ENCODE peak calls at places on chromosomes 13 and 19, in four cellular contexts. X, E, R and A are unnamed samples. For H3K4me1, the result is how much of the 10 kb centered on the place peaks cover.

GRCh38 chr19:50175924-50176323 is 12.8 kb upstream of the IZUMO2 start:
- DNase-seq in X (no peak), E (no peak), R (no peak), A (no peak)

GRCh38 chr13:25971499-25972145 is 80.2 kb downstream of the SHISA2 start:
- DNase-seq in E (no peak), X (no peak), R (no peak), A (no peak)

GRCh38 chr13:113598081-113598410 is 13.5 kb downstream of the TFDP1 start:
- DNase-seq in E (no peak), X (peak), R (no peak), A (peak)

GRCh38 chr19:3480383-3481091 is at the start of gene SMIM24:
- DNase-seq in R (no peak), E (no peak), X (no peak), A (no peak)

GRCh38 chr13:36130168-36130541 is 1.0 kb downstream of the DCLK1 start:
- DNase-seq in R (no peak), X (no peak), E (no peak), A (no peak)

GRCh38 chr19:55257461-55258411 is 1.1 kb downstream of the PPP6R1 start:
- DNase-seq in E (no peak), X (peak), R (no peak), A (no peak)

GRCh38 chr13:81051873-81052272 is 710.9 kb upstream of the SPRY2 start:
- DNase-seq in E (no peak), X (no peak), R (no peak), A (no peak)

GRCh38 chr13:64639206-64639605 is 2590.9 kb downstream of the PCDH9 start:
- DNase-seq in X (no peak), R (no peak), E (no peak), A (no peak)

GRCh38 chr13:76948139-76948538 is at the start of gene ACOD1:
- DNase-seq in R (no peak), X (no peak), E (no peak), A (no peak)

GRCh38 chr13:98315466-98315865 is 138.4 kb upstream of the RNF113B start:
- DNase-seq in R (no peak), X (no peak), E (no peak), A (no peak)

GRCh38 chr13:73767747-73768315 is 366.4 kb downstream of the KLF12 start:
- DNase-seq in R (no peak), E (no peak), X (no peak), A (no peak)

GRCh38 chr13:40379186-40379585 is 287.3 kb downstream of the FOXO1 start:
- DNase-seq in E (no peak), R (no peak), X (no peak), A (no peak)

GRCh38 chr19:1907563-1908363 is 2.6 kb downstream of the ADAT3 start:
- DNase-seq in R (no peak), X (no peak), E (no peak), A (no peak)

GRCh38 chr19:29259153-29259552 is 46.2 kb upstream of the UQCRFS1 start:
- DNase-seq in E (no peak), R (no peak), X (no peak), A (no peak)

GRCh38 chr13:104460553-104460952 is 1394.3 kb upstream of the SLC10A2 start:
- DNase-seq in X (no peak), E (no peak), R (no peak), A (no peak)

GRCh38 chr13:113935081-113935511 is 38.8 kb downstream of the C13orf46 start:
- DNase-seq in R (no peak), X (peak), E (no peak), A (peak)

GRCh38 chr19:14089662-14090508 is 666 bp downstream of the SAMD1 start:
- DNase-seq in X (no peak), E (no peak), R (no peak), A (no peak)

GRCh38 chr13:111382877-111383276 is 62.4 kb downstream of the TEX29 start:
- DNase-seq in R (no peak), X (no peak), E (no peak), A (no peak)

GRCh38 chr13:44368062-44368591 is 5.5 kb upstream of the SERP2 start:
- DNase-seq in R (no peak), E (no peak), X (no peak), A (no peak)

GRCh38 chr13:95246292-95247082 is 54.8 kb downstream of the ABCC4 start:
- DNase-seq in R (no peak), E (no peak), X (no peak), A (no peak)

GRCh38 chr13:79679334-79679733 is 198.4 kb downstream of the NDFIP2 start:
- DNase-seq in X (peak), E (peak), R (peak), A (peak)

GRCh38 chr19:918481-919156 is 1.5 kb downstream of the KISS1R start:
- DNase-seq in R (no peak), E (no peak), X (no peak), A (no peak)

GRCh38 chr13:21670883-21671792 is at the start of gene FGF9:
- DNase-seq in E (peak), X (no peak), R (no peak), A (peak)

GRCh38 chr13:112248406-112248760 is 127.8 kb upstream of the SPACA7 start:
- DNase-seq in E (no peak), X (peak), R (no peak), A (no peak)

GRCh38 chr19:55679343-55680257 is 4.6 kb downstream of the EPN1 start:
- DNase-seq in R (no peak), X (no peak), E (no peak), A (no peak)

GRCh38 chr19:5947435-5947834 is 30.5 kb downstream of the RANBP3 start:
- DNase-seq in X (no peak), R (no peak), E (no peak), A (peak)
- H3K4me1 ChIP-seq in X (under half), R (under half), E (under half), A (half or more)

DNA sequence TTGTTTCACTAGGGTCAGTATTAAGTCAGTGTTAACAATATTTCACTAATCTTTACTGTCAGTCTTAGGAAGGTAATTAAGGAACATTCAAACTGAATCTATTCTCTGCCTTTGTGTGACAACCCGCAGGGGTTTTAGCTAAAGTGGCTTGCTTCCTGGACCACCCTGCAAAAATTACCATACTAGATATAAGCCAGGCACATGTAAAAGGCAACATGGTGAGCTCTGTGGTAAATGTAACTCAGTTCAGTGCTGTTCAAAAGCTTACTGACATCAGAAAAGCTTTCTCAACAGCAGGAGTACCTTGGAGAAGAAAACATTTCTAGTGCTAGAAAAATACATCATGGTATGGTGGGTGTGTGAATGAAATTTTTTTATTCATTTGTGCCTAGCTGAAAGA is 116.7 kb downstream of the FREM2 start:
- DNase-seq in R (no peak), E (no peak), X (no peak), A (no peak)
- TF ChIP-seq EP300 in R (no peak), E (no peak), X (no peak), A (no peak)

GRCh38 chr19:41357746-41358145 is 4.0 kb upstream of the TGFB1 start:
- DNase-seq in E (no peak), X (no peak), R (no peak), A (no peak)

GRCh38 chr19:41354343-41354974 is 737 bp upstream of the TGFB1 start:
- DNase-seq in R (no peak), E (no peak), X (no peak), A (peak)

GRCh38 chr19:41356984-41357739 is 3.4 kb upstream of the TGFB1 start:
- DNase-seq in X (no peak), R (no peak), E (no peak), A (no peak)

GRCh38 chr19:41355035-41355434 is 1.3 kb upstream of the TGFB1 start:
- DNase-seq in E (no peak), R (no peak), X (no peak), A (no peak)

GRCh38 chr19:41355802-41356201 is 2.1 kb upstream of the TGFB1 start:
- DNase-seq in X (no peak), E (no peak), R (no peak), A (no peak)
- TF ChIP-seq POLR2A in X (no peak), E (no peak), R (no peak), A (no peak)

DNA sequence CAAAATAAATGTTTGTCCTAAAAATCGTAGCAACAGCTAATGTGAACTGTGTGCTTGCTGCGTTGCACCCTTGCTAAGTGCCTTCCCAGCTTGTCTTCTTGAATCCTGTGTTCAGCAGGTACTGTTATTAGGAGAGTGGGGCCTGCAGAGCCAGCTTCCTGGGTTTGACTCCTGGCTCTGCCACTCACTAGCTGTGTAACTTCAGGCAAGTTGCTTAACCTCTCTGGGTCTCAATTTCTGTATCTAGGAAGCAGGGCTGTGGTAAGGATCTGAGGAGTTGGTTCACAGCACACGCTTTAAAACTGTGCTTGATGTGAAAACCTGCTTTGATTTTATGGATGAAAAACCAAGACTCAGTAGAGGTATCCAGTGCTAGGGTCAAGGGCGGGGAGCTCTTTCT is 10.0 kb downstream of the NFIX start:
- DNase-seq in R (no peak), X (no peak), E (no peak), A (no peak)
- H3K4me1 ChIP-seq in R (under half), X (half or more), E (under half), A (half or more)

GRCh38 chr19:34360354-34360909 is 4.6 kb upstream of the GPI start:
- DNase-seq in X (no peak), E (no peak), R (no peak), A (no peak)

GRCh38 chr19:34356875-34357274 is 8.1 kb upstream of the GPI start:
- DNase-seq in E (no peak), X (no peak), R (no peak), A (no peak)

GRCh38 chr19:34359954-34360315 is 5.1 kb upstream of the GPI start:
- DNase-seq in R (no peak), E (no peak), X (no peak), A (no peak)

GRCh38 chr19:34357431-34357830 is 7.6 kb upstream of the GPI start:
- DNase-seq in X (no peak), R (no peak), E (no peak), A (no peak)

GRCh38 chr19:34359140-34359953 is 5.6 kb upstream of the GPI start:
- DNase-seq in X (peak), E (peak), R (peak), A (peak)
- TF ChIP-seq EP300 in X (no peak), E (peak), R (no peak), A (no peak)

GRCh38 chr19:54189668-54190502 is 505 bp upstream of the MBOAT7 start:
- DNase-seq in R (peak), X (peak), E (peak), A (peak)

GRCh38 chr19:54190503-54190941 is 586 bp upstream of the TSEN34 start:
- DNase-seq in X (peak), E (peak), R (peak), A (peak)

GRCh38 chr19:54190942-54191670 is at the start of gene TSEN34:
- DNase-seq in R (no peak), E (no peak), X (no peak), A (no peak)

GRCh38 chr19:54188224-54188871 is 1.0 kb downstream of the MBOAT7 start:
- DNase-seq in X (no peak), R (no peak), E (no peak), A (no peak)

GRCh38 chr19:54189020-54189667 is at the start of gene MBOAT7:
- DNase-seq in X (no peak), R (no peak), E (no peak), A (no peak)
- TF ChIP-seq POLR2A in X (no peak), R (no peak), E (peak), A (peak)

GRCh38 chr13:75414036-75414827 is 67.7 kb downstream of the TBC1D4 start:
- DNase-seq in E (no peak), R (no peak), X (no peak), A (no peak)

GRCh38 chr13:75417647-75418046 is 64.3 kb downstream of the TBC1D4 start:
- DNase-seq in R (no peak), X (no peak), E (no peak), A (no peak)

GRCh38 chr13:75416327-75417005 is 65.5 kb downstream of the TBC1D4 start:
- DNase-seq in E (no peak), X (no peak), R (no peak), A (no peak)

GRCh38 chr13:75417006-75417384 is 65.0 kb downstream of the TBC1D4 start:
- DNase-seq in R (no peak), X (no peak), E (no peak), A (no peak)

GRCh38 chr13:75415720-75416119 is 66.2 kb downstream of the TBC1D4 start:
- DNase-seq in X (no peak), R (no peak), E (no peak), A (no peak)
- H3K4me1 ChIP-seq in X (under half), R (under half), E (half or more), A (under half)

GRCh38 chr19:51227324-51227723 is 2.4 kb downstream of the CD33 start:
- DNase-seq in X (no peak), R (no peak), E (no peak), A (no peak)

GRCh38 chr19:51224163-51224641 is 678 bp upstream of the CD33 start:
- DNase-seq in E (no peak), X (no peak), R (no peak), A (no peak)

DNA sequence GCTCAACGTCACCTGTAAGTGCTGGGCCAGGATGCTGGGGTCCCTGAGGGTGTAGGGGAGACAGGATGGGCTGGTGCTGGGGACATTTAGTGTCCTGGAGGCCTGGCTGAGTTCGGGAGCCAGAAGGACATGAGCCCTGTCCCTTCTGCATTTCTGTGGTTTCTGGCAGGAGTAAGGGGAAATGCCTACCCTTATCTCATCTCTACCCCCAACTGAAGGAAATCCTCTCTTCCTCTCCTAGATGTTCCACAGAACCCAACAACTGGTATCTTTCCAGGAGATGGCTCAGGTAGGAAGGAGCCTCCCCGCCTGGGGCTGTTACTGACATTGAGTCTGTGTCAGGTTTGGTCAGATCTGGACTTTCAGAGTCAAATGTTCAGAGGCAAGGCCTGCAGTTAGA is 1.2 kb downstream of the CD33 start:
- DNase-seq in X (no peak), E (no peak), R (no peak), A (no peak)
- TF ChIP-seq EP300 in X (no peak), E (no peak), R (no peak), A (no peak)